ENCODE peak calls at places on chromosomes 12 and 14, in six cellular contexts. A is WERI-Rb-1; J is RWPE2; G is right atrium auricular region; O is HepG2; D is CD4-positive, alpha-beta T cell. N is an unnamed sample.

GRCh38 chr12:25864287-25864686 is 94.2 kb upstream of the RASSF8 start:
- DNase-seq in A (no peak), J (no peak), G (no peak), O (no peak), D (no peak), N (no peak)

GRCh38 chr12:22088886-22089285 is 42.9 kb downstream of the CMAS start:
- DNase-seq in A (no peak), J (no peak), G (no peak), O (no peak), D (no peak), N (peak)

GRCh38 chr12:103801709-103802585 is 39.1 kb downstream of the NT5DC3 start:
- DNase-seq in A (no peak), J (peak), G (no peak), O (peak), D (no peak), N (peak)

GRCh38 chr12:3658327-3659163 is 94.4 kb downstream of the CRACR2A start:
- DNase-seq in A (peak), J (no peak), G (no peak), O (peak), D (peak), N (peak)

GRCh38 chr12:80001562-80001961 is 66.7 kb upstream of the PPP1R12A start:
- DNase-seq in A (no peak), J (no peak), G (no peak), O (no peak), D (no peak), N (peak)

GRCh38 chr12:68521321-68521839 is 89.3 kb upstream of the RAP1B start:
- DNase-seq in A (no peak), J (no peak), G (no peak), O (no peak), D (no peak), N (peak)

GRCh38 chr14:39491134-39491541 is 58.9 kb upstream of the FBXO33 start:
- DNase-seq in A (no peak), J (no peak), G (no peak), O (peak), D (no peak), N (no peak)

GRCh38 chr12:47273191-47273626 is 193.4 kb upstream of the AMIGO2 start:
- DNase-seq in A (no peak), J (no peak), G (no peak), O (no peak), D (no peak), N (peak)

GRCh38 chr14:56730468-56731145 is 79.7 kb downstream of the OTX2 start:
- DNase-seq in A (peak), J (no peak), G (no peak), O (no peak), D (no peak), N (no peak)

GRCh38 chr14:77027538-77028383 is 747 bp downstream of the IRF2BPL start:
- DNase-seq in A (peak), J (peak), G (no peak), O (no peak), D (peak), N (peak)

GRCh38 chr14:89279649-89280232 is 137.3 kb downstream of the FOXN3 start:
- DNase-seq in A (peak), J (no peak), G (no peak), O (no peak), D (no peak), N (no peak)

GRCh38 chr12:84508943-84509342 is 403.7 kb downstream of the SLC6A15 start:
- DNase-seq in A (no peak), J (no peak), G (no peak), O (no peak), D (no peak), N (peak)

GRCh38 chr12:84502907-84503787 is 409.5 kb downstream of the SLC6A15 start:
- DNase-seq in A (peak), J (no peak), G (no peak), O (peak), D (no peak), N (peak)

GRCh38 chr12:84508325-84508861 is 404.2 kb downstream of the SLC6A15 start:
- DNase-seq in A (no peak), J (no peak), G (no peak), O (peak), D (no peak), N (peak)

GRCh38 chr12:84506317-84506716 is 406.3 kb downstream of the SLC6A15 start:
- DNase-seq in A (no peak), J (no peak), G (no peak), O (no peak), D (no peak), N (no peak)

GRCh38 chr12:84507914-84508313 is 404.7 kb downstream of the SLC6A15 start:
- DNase-seq in A (no peak), J (no peak), G (no peak), O (no peak), D (no peak), N (no peak)
- H3K27ac ChIP-seq in A (no peak), J (peak), G (peak), O (no peak), D (no peak), N (peak)

GRCh38 chr14:41289025-41289424 is 317.7 kb upstream of the LRFN5 start:
- DNase-seq in A (no peak), J (no peak), G (no peak), O (no peak), D (no peak), N (no peak)
- TF ChIP-seq CTCF in A (no peak), J (no peak), G (no peak), O (no peak), D (no peak), N (no peak)

GRCh38 chr12:130120012-130120805 is 42.1 kb upstream of the FZD10 start:
- DNase-seq in A (peak), J (no peak), G (no peak), O (no peak), D (no peak), N (no peak)
- H3K27ac ChIP-seq in A (no peak), J (no peak), G (peak), O (no peak), D (no peak), N (no peak)

GRCh38 chr12:4867384-4867783 is 42.3 kb upstream of the KCNA1 start:
- DNase-seq in A (no peak), J (no peak), G (no peak), O (no peak), D (no peak), N (no peak)
- TF ChIP-seq CTCF in A (peak), J (no peak), G (no peak), O (no peak), D (no peak), N (no peak)

DNA sequence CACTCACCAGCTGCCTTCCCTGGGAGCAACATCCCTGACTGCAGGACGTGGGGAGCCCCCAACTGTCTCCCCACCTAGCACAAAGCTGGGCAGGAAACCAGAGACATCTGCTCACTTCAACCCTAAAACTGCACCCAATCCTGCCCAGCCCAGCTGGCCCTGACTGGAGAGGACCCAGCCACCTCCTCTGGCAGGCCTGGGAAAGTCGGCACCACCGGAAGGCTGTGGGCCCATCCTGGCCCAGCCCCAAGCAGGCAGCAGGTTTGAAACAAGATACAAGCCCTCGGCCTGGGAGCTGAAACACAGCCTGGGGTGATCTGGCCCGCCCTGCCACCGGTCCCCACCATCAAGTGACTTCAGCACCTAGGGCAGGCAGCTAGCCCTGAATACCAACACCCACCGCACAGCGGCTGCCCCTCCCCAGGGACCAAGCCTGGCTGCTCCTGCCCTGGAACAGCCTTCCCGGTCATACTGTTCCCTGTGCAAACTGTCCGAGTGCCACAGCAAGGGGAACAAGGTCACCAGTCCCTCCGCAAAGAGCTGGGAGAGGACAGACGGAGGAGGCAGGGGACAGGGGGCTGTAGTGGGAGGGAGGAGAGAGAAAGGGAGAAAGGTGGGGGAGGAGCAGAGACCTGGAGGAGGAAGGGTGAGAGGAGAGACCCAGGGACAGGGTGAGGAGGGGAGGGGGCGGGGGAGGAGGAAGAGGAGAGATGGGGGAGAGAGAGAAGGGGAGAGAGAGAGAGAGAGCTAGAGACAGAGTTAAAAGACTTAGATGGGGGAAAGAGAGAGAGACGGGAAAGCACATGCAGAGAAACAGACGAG is 115.7 kb downstream of the RFLNA start:
- DNase-seq in A (peak), J (no peak), G (no peak), O (no peak), D (no peak), N (no peak)
- H3K27ac ChIP-seq in A (peak), J (peak), G (peak), O (no peak), D (no peak), N (no peak)

DNA sequence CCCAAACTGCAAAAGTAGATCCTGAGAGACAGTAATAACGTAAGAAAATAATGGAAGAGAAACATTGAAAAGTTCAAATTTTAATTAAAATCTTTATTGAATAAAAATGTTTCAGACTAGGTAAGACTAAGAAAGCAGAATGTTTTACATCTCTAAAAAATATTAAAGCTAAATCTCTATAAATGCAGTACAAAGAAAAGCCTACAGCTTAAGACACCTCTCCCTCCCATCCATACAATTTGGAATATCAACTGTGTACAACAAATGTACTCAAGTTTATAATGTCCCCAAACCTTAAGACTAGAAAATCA is 8.5 kb upstream of the CERS5 start:
- DNase-seq in A (no peak), J (no peak), G (no peak), O (no peak), D (no peak), N (no peak)
- TF ChIP-seq CTCF in A (no peak), J (peak), G (peak), O (no peak), D (peak), N (no peak)

DNA sequence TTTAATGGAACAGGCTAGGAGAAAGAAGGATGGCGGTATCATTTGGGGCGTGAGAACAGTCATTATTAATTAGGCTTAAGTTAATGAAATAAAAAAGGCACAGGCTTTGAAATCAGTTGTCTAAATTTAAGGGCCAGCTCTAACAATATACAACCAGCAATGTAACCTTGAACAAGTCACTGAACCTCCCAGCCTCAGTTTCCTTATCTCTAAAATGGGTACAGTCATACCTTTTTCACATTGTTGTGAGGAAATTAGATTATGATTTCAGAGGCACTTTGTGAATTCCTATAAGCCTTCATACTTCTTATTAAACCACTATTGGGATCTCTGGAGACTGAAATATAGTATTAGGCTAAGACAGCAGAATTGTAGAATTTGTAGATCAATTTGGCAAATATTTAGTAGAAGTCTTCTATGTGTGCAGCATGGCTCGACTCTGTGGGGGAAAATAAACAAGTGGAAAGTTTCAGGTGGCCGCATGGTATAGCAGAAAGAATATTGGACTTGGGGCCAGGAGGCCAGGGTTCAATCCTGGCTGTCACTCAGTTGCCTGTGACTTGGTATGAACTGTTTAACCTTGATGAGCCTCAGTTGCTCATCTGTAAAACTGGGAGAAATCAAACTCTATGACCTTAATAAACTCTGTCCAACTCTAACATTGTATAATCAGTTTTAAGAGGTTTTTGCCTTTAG is 117.7 kb downstream of the ETV6 start:
- DNase-seq in A (no peak), J (no peak), G (no peak), O (no peak), D (no peak), N (no peak)
- H3K27ac ChIP-seq in A (no peak), J (no peak), G (peak), O (no peak), D (no peak), N (no peak)

GRCh38 chr14:79658224-79658623 is 553.1 kb downstream of the DIO2 start:
- DNase-seq in A (no peak), J (no peak), G (no peak), O (no peak), D (no peak), N (no peak)

GRCh38 chr14:79665556-79665955 is 545.7 kb downstream of the DIO2 start:
- DNase-seq in A (no peak), J (no peak), G (no peak), O (no peak), D (no peak), N (no peak)

GRCh38 chr14:79659995-79660975 is 551.0 kb downstream of the DIO2 start:
- DNase-seq in A (peak), J (no peak), G (no peak), O (no peak), D (no peak), N (no peak)

GRCh38 chr14:79661762-79662161 is 549.5 kb downstream of the DIO2 start:
- DNase-seq in A (no peak), J (no peak), G (no peak), O (no peak), D (no peak), N (no peak)

GRCh38 chr14:79663453-79663852 is 547.9 kb downstream of the DIO2 start:
- DNase-seq in A (no peak), J (no peak), G (no peak), O (no peak), D (no peak), N (no peak)
- TF ChIP-seq CTCF in A (no peak), J (no peak), G (no peak), O (no peak), D (no peak), N (no peak)

DNA sequence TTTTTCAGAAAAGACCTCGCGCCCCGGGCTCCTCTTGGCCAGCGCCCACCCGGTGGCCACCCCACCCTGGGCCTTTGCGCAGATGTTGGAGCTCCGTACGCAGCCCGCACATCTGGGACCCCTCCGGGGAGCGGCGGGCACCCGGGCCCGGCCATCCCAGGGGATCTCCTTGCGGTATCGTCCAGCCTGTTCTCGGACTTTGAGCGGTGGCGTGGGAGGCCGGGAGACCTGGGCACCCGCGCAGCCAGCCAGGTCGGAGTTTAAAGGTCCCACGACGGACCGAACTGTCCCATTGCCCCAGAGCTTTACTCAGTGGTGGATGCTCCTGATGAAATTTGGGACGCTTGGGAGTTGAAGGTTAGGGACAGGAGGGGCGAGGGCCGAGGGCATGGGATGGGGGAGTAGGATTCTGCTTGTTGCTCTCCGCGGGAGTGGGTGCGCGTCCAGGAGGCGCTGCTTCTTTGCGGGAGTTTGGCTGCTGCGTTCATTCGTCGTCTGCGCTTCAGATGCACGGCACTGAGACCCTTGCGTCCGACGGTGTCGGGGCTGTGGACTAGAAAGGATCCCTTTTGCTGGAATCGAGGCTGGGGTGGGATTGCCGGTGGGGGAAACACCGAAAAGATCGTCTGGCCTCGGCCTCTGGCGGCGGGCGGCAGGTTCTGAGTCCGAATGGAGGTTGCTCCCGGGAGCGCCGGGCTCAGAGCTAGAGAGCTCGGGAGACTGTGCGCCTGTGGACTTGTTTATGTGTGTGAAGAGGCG is 1.4 kb downstream of the NTF3 start:
- DNase-seq in A (no peak), J (no peak), G (no peak), O (no peak), D (no peak), N (no peak)
- H3K27ac ChIP-seq in A (no peak), J (no peak), G (peak), O (no peak), D (no peak), N (no peak)

GRCh38 chr14:95348395-95349080 is 28.8 kb upstream of the CLMN start:
- DNase-seq in A (peak), J (no peak), G (no peak), O (no peak), D (no peak), N (no peak)
- TF ChIP-seq CTCF in A (peak), J (no peak), G (no peak), O (peak), D (no peak), N (no peak)

N was measured in mammary epithelial cell.